ENCODE peak calls at places on chromosome 22, in four cellular contexts. K is HepG2, Z is GM12878, N is H1. L is an unnamed sample.
A peak's percentile ranks its signal among the peaks of the same experiment; 100 is the strongest.

GRCh38 chr22:19042285-19043110 is 79.7 kb downstream of the DGCR2 start:
- DNase-seq in Z (no peak), K (no peak), N (no peak), L (no peak)

GRCh38 chr22:49686495-49687219 is 141.0 kb downstream of the BRD1 start:
- DNase-seq in Z (no peak), N (no peak), K (no peak), L (no peak)

GRCh38 chr22:24134090-24134846 is 47.0 kb upstream of the SUSD2 start:
- DNase-seq in K (no peak), N (no peak), Z (no peak), L (no peak)

GRCh38 chr22:28172948-28173360 is 253.9 kb upstream of the PITPNB start:
- DNase-seq in K (no peak), N (no peak), Z (no peak), L (no peak)

GRCh38 chr22:17120281-17120680 is 879 bp downstream of the TMEM121B start:
- DNase-seq in K (no peak), Z (no peak), N (peak; percentile 46), L (peak; percentile 67)

GRCh38 chr22:32204856-32205722 is at the start of gene RFPL2:
- DNase-seq in Z (no peak), K (peak; percentile 61), N (no peak), L (peak; percentile 85)

GRCh38 chr22:17980013-17980510 is 44.3 kb downstream of the MICAL3 start:
- DNase-seq in Z (no peak), K (no peak), N (no peak), L (no peak)

GRCh38 chr22:49803667-49804375 is 23.9 kb downstream of the BRD1 start:
- DNase-seq in K (no peak), N (no peak), Z (no peak), L (no peak)

GRCh38 chr22:34946339-34946985 is 119.5 kb upstream of the ISX start:
- DNase-seq in K (no peak), Z (peak; percentile 20), N (no peak), L (no peak)

GRCh38 chr22:22031571-22031970 is 49.0 kb upstream of the TOP3B start:
- DNase-seq in Z (no peak), K (no peak), N (no peak), L (no peak)

GRCh38 chr22:19321757-19322156 is 30.2 kb upstream of the CLTCL1 start:
- DNase-seq in Z (no peak), K (no peak), N (no peak), L (no peak)

GRCh38 chr22:27810566-27810965 is 9.0 kb upstream of the MN1 start:
- DNase-seq in K (peak; percentile 40), N (no peak), Z (no peak), L (no peak)

GRCh38 chr22:18044548-18045271 is 20.3 kb upstream of the MICAL3 start:
- DNase-seq in N (no peak), K (peak; percentile 94), Z (no peak), L (no peak)

GRCh38 chr22:25035715-25036114 is 83.2 kb downstream of the KIAA1671 start:
- DNase-seq in K (no peak), N (no peak), Z (no peak), L (no peak)

GRCh38 chr22:25485626-25486545 is 78.6 kb upstream of the GRK3 start:
- DNase-seq in K (no peak), Z (peak; percentile 47), N (no peak), L (no peak)

GRCh38 chr22:21707677-21708076 is 27.9 kb downstream of the YPEL1 start:
- DNase-seq in K (no peak), Z (no peak), N (no peak), L (no peak)

GRCh38 chr22:26763633-26764295 is 106.4 kb downstream of the MIAT start:
- DNase-seq in K (peak; percentile 43), Z (no peak), N (no peak), L (no peak)

GRCh38 chr22:40009953-40010751 is 15.4 kb downstream of the FAM83F start:
- DNase-seq in K (no peak), N (no peak), Z (no peak), L (no peak)

GRCh38 chr22:25494774-25495173 is 69.7 kb upstream of the GRK3 start:
- DNase-seq in Z (peak; percentile 72), N (no peak), K (no peak), L (no peak)

GRCh38 chr22:46021577-46021976 is 44.6 kb upstream of the WNT7B start:
- DNase-seq in Z (no peak), K (no peak), N (no peak), L (no peak)
- TF ChIP-seq SP1 in Z (no peak), K (no peak), N (no peak), L (no peak)

GRCh38 chr22:29988719-29989118 is 91.5 kb upstream of the HORMAD2 start:
- DNase-seq in K (no peak), N (no peak), Z (no peak), L (no peak)

GRCh38 chr22:29994941-29995340 is 85.3 kb upstream of the HORMAD2 start:
- DNase-seq in Z (no peak), K (peak; percentile 40), N (no peak), L (no peak)

GRCh38 chr22:29989446-29989845 is 90.8 kb upstream of the HORMAD2 start:
- DNase-seq in N (no peak), Z (no peak), K (no peak), L (no peak)

GRCh38 chr22:29994027-29994715 is 86.1 kb upstream of the HORMAD2 start:
- DNase-seq in K (peak; percentile 62), Z (no peak), N (no peak), L (no peak)

GRCh38 chr22:29992341-29993275 is 87.7 kb upstream of the HORMAD2 start:
- DNase-seq in K (peak; percentile 6), Z (no peak), N (no peak), L (peak; percentile 48)
- TF ChIP-seq SUZ12 in K (no peak), Z (no peak), N (no peak), L (no peak)

GRCh38 chr22:38744981-38745380 is 10.8 kb downstream of the SUN2 start:
- DNase-seq in N (no peak), Z (no peak), K (no peak), L (no peak)
- TF ChIP-seq SP1 in N (no peak), Z (no peak), K (no peak), L (no peak)

GRCh38 chr22:46355369-46355995 is 20.0 kb downstream of the TRMU start:
- DNase-seq in K (peak; percentile 37), N (no peak), Z (no peak), L (peak; percentile 84)
- TF ChIP-seq SUZ12 in K (no peak), N (no peak), Z (no peak), L (no peak)

L was measured in HEK293T.